ENCODE peak calls at places on chromosomes 1 and 21, in ten cellular contexts. T, O, M, B, S, D, F, C, X and U are unnamed samples.

GRCh38 chr1:11519629-11520031 is 40.7 kb downstream of the DISP3 start:
- DNase-seq in T (no peak), O (no peak), M (no peak), B (no peak), S (no peak), D (no peak), F (peak), C (no peak), X (no peak), U (no peak)

GRCh38 chr1:17550684-17551584 is 11.4 kb downstream of the ARHGEF10L start:
- DNase-seq in T (no peak), O (no peak), M (no peak), B (no peak), S (peak), D (no peak), F (no peak), C (no peak), X (no peak), U (no peak)

GRCh38 chr1:15411593-15412487 is 2.2 kb downstream of the EFHD2 start:
- DNase-seq in T (no peak), O (peak), M (no peak), B (peak), S (peak), D (peak), F (peak), C (peak), X (peak), U (peak)

GRCh38 chr21:45638707-45639106 is 4.8 kb upstream of the PCBP3 start:
- DNase-seq in T (no peak), O (no peak), M (no peak), B (no peak), S (no peak), D (no peak), F (no peak), C (no peak), X (no peak), U (no peak)

GRCh38 chr1:34013958-34014737 is 150.3 kb downstream of the HMGB4 start:
- DNase-seq in T (no peak), O (no peak), M (no peak), B (no peak), S (no peak), D (peak), F (no peak), C (no peak), X (no peak), U (no peak)

GRCh38 chr1:107870691-107871090 is 94.3 kb downstream of the VAV3 start:
- DNase-seq in T (no peak), O (peak), M (no peak), B (no peak), S (no peak), D (no peak), F (no peak), C (no peak), X (no peak), U (no peak)

GRCh38 chr1:226123591-226124471 is 61.3 kb downstream of the H3-3A start:
- DNase-seq in T (no peak), O (no peak), M (no peak), B (no peak), S (peak), D (no peak), F (peak), C (peak), X (no peak), U (no peak)

GRCh38 chr1:184755226-184756065 is 788 bp upstream of the EDEM3 start:
- DNase-seq in T (no peak), O (peak), M (peak), B (no peak), S (no peak), D (no peak), F (no peak), C (peak), X (no peak), U (no peak)

GRCh38 chr1:6392880-6393399 is 627 bp downstream of the ACOT7 start:
- DNase-seq in T (no peak), O (no peak), M (no peak), B (no peak), S (no peak), D (no peak), F (no peak), C (no peak), X (no peak), U (no peak)

GRCh38 chr21:40905251-40905650 is 58.3 kb upstream of the DSCAM start:
- DNase-seq in T (no peak), O (no peak), M (no peak), B (no peak), S (no peak), D (no peak), F (no peak), C (no peak), X (no peak), U (no peak)

GRCh38 chr1:231021540-231022031 is 18.5 kb downstream of the FAM89A start:
- DNase-seq in T (no peak), O (no peak), M (peak), B (no peak), S (peak), D (no peak), F (peak), C (no peak), X (no peak), U (no peak)

GRCh38 chr1:216221260-216221700 is 202.0 kb downstream of the USH2A start:
- DNase-seq in T (no peak), O (peak), M (peak), B (no peak), S (peak), D (peak), F (no peak), C (peak), X (no peak), U (no peak)

GRCh38 chr21:38787461-38788274 is 18.1 kb upstream of the ETS2 start:
- DNase-seq in T (no peak), O (peak), M (peak), B (no peak), S (peak), D (peak), F (no peak), C (peak), X (no peak), U (no peak)

GRCh38 chr1:35047188-35047858 is 15.6 kb upstream of the ZMYM6 start:
- DNase-seq in T (no peak), O (peak), M (peak), B (no peak), S (peak), D (no peak), F (no peak), C (no peak), X (no peak), U (no peak)

GRCh38 chr1:110875216-110875731 is 2.3 kb downstream of the CD53 start:
- DNase-seq in T (no peak), O (no peak), M (no peak), B (peak), S (no peak), D (no peak), F (no peak), C (peak), X (no peak), U (no peak)

GRCh38 chr1:232627645-232628334 is 2.1 kb downstream of the SIPA1L2 start:
- DNase-seq in T (no peak), O (peak), M (peak), B (no peak), S (peak), D (peak), F (no peak), C (no peak), X (no peak), U (no peak)

GRCh38 chr1:150564051-150564991 is 15.1 kb downstream of the MCL1 start:
- DNase-seq in T (no peak), O (peak), M (peak), B (no peak), S (no peak), D (no peak), F (no peak), C (peak), X (no peak), U (no peak)

GRCh38 chr1:200075938-200076546 is 48.5 kb downstream of the NR5A2 start:
- DNase-seq in T (no peak), O (peak), M (peak), B (no peak), S (peak), D (peak), F (no peak), C (no peak), X (no peak), U (no peak)

GRCh38 chr1:162235261-162235780 is 141.3 kb downstream of the SPATA46 start:
- DNase-seq in T (no peak), O (no peak), M (peak), B (no peak), S (peak), D (no peak), F (no peak), C (no peak), X (no peak), U (peak)

GRCh38 chr1:193229136-193229535 is 42.7 kb upstream of the B3GALT2 start:
- DNase-seq in T (no peak), O (no peak), M (peak), B (no peak), S (peak), D (no peak), F (no peak), C (no peak), X (no peak), U (no peak)

GRCh38 chr1:25735956-25736529 is 64.0 kb upstream of the SELENON start:
- DNase-seq in T (no peak), O (no peak), M (no peak), B (no peak), S (no peak), D (no peak), F (no peak), C (no peak), X (peak), U (peak)

GRCh38 chr1:177959793-177960515 is 9.9 kb downstream of the SEC16B start:
- DNase-seq in T (no peak), O (peak), M (peak), B (no peak), S (peak), D (peak), F (no peak), C (no peak), X (no peak), U (no peak)

GRCh38 chr1:223201967-223202366 is 58.9 kb upstream of the TLR5 start:
- DNase-seq in T (no peak), O (no peak), M (no peak), B (no peak), S (no peak), D (no peak), F (no peak), C (no peak), X (no peak), U (no peak)

GRCh38 chr1:115429884-115430283 is 91.8 kb upstream of the NGF start:
- DNase-seq in T (peak), O (peak), M (no peak), B (no peak), S (peak), D (no peak), F (no peak), C (no peak), X (no peak), U (no peak)

GRCh38 chr21:9767592-9768375 is 753.6 kb upstream of the TPTE start:
- DNase-seq in T (no peak), O (no peak), M (no peak), B (no peak), S (no peak), D (no peak), F (no peak), C (no peak), X (no peak), U (no peak)

GRCh38 chr1:44359234-44359937 is 4.3 kb upstream of the ERI3 start:
- DNase-seq in T (no peak), O (no peak), M (no peak), B (no peak), S (no peak), D (no peak), F (peak), C (no peak), X (no peak), U (no peak)

GRCh38 chr1:55154616-55155015 is 60.5 kb downstream of the USP24 start:
- DNase-seq in T (no peak), O (no peak), M (no peak), B (no peak), S (no peak), D (no peak), F (no peak), C (no peak), X (no peak), U (no peak)

GRCh38 chr1:203463469-203464062 is 12.0 kb upstream of the PRELP start:
- DNase-seq in T (no peak), O (peak), M (no peak), B (no peak), S (peak), D (peak), F (peak), C (no peak), X (no peak), U (peak)

GRCh38 chr1:160204526-160205241 is 500 bp upstream of the PEA15 start:
- DNase-seq in T (no peak), O (no peak), M (no peak), B (no peak), S (no peak), D (peak), F (peak), C (peak), X (no peak), U (no peak)

GRCh38 chr1:6317101-6317760 is 56.3 kb upstream of the GPR153 start:
- DNase-seq in T (no peak), O (peak), M (peak), B (no peak), S (peak), D (no peak), F (no peak), C (no peak), X (no peak), U (no peak)

GRCh38 chr21:17783816-17784598 is 35.1 kb downstream of the C21orf91 start:
- DNase-seq in T (no peak), O (no peak), M (no peak), B (no peak), S (no peak), D (no peak), F (no peak), C (peak), X (no peak), U (no peak)

GRCh38 chr1:31580513-31580870 is 4.2 kb downstream of the TINAGL1 start:
- DNase-seq in T (peak), O (peak), M (no peak), B (no peak), S (peak), D (no peak), F (no peak), C (no peak), X (no peak), U (no peak)

GRCh38 chr21:25670726-25671125 is 31.7 kb downstream of the JAM2 start:
- DNase-seq in T (no peak), O (peak), M (peak), B (no peak), S (peak), D (no peak), F (no peak), C (no peak), X (no peak), U (no peak)

GRCh38 chr1:6471086-6471841 is 5.3 kb upstream of the TNFRSF25 start:
- DNase-seq in T (no peak), O (no peak), M (no peak), B (no peak), S (no peak), D (no peak), F (no peak), C (peak), X (no peak), U (no peak)

DNA sequence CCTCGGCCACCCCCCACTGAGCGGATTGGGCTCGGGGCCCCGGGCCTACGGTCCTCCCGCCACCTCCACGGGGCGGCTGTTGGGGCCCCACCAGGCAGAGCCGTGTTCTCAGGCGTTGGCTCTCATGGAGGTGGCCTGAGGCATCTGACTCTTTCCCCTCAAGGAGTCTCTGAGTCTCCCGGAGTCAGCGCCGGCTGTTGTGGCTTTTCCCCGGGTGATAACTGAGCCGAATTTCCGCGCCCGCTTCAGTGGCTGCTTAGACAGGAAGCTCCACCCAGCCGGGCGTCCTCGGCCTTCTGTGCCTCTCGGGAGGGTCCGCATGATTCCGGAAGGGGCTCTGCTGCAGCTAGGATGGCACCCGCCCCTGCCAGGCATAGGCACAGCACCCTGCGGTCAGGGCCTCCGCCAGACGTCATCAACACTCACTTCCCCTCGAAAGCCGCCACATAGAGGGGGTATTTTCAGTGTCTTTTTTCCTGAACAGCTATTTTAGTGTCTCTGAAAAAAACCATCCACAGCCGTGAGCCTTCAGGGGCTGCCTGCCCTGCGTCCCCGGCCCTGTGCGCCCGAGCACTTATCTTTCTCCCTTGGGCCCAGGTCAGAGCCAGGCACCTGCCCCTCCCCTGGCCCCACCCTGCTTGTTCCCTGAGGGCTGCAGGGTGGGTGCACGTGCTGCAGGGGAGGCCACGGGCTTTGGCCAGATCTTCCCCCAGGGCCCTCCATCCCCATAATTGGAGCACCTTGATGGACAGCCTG is 72.9 kb downstream of the SKI start:
- DNase-seq in T (peak), O (peak), M (no peak), B (peak), S (peak), D (no peak), F (peak), C (peak), X (peak), U (no peak)
- H3K4me3 ChIP-seq in T (peak), O (peak), M (no peak), B (peak), S (no peak), D (no peak), F (no peak), C (no peak), X (peak), U (no peak)

DNA sequence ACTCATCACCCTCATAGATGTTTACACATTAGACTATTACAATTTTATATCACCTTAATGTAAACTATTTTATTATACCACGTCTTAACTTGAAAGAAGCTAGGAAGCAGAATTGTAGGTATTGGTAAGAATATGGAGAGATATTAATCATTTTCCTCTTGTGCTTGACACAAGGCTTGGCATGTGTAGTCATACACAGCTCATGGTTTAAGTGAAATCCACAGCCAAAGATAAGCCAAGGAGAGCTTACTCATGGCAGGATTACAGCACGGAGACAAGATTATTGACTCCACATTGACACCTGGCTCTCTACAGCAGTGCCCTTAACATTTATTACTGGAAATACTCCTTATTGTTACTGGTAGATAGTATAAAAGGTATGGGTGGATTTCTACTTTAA is 68.4 kb upstream of the ADGRL4 start:
- DNase-seq in T (no peak), O (no peak), M (no peak), B (no peak), S (no peak), D (no peak), F (no peak), C (no peak), X (no peak), U (no peak)
- H3K4me3 ChIP-seq in T (no peak), O (no peak), M (no peak), B (no peak), S (no peak), D (no peak), F (no peak), C (no peak), X (no peak), U (no peak)

DNA sequence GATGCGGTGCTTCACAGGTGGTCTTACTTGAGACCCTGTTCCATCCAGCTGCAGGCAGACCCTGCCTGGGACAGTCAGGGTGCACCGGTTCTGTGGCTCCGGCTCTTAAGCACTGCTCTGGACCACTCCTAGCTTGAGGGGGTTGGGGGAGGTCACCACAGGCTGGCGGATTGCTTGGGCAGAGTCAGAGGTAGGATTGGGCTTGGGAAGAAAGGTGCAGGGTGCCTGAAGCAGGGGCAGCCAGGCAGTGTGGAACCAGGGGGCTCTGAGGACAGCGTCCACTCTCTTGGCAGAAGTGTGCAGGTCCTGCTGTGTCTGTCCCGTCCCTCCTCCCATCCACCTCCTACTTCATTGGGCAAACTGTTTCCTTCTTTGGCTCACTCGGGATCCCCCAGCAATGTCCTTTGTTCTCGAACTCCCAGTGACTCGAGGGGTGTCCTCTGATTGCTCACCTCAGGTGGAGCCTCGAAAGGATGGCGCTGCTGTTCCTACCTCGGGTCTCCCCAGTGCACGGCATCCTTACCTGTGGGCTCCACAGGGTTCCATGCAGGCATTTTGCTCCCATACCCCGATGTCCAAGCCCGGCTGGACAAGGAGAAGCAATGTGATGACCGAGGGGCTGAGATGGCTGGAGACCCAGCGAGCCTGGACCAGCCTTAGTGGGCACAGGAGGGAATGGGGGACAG is 1.8 kb downstream of the PDXK start:
- DNase-seq in T (no peak), O (no peak), M (no peak), B (no peak), S (no peak), D (no peak), F (no peak), C (no peak), X (no peak), U (no peak)
- H3K4me3 ChIP-seq in T (peak), O (peak), M (peak), B (peak), S (peak), D (no peak), F (no peak), C (no peak), X (peak), U (peak)

GRCh38 chr1:36320291-36320758 is 3.1 kb downstream of the EVA1B start:
- DNase-seq in T (no peak), O (no peak), M (no peak), B (no peak), S (no peak), D (no peak), F (no peak), C (no peak), X (no peak), U (peak)
- H3K4me3 ChIP-seq in T (peak), O (no peak), M (peak), B (no peak), S (no peak), D (peak), F (no peak), C (no peak), X (peak), U (peak)

DNA sequence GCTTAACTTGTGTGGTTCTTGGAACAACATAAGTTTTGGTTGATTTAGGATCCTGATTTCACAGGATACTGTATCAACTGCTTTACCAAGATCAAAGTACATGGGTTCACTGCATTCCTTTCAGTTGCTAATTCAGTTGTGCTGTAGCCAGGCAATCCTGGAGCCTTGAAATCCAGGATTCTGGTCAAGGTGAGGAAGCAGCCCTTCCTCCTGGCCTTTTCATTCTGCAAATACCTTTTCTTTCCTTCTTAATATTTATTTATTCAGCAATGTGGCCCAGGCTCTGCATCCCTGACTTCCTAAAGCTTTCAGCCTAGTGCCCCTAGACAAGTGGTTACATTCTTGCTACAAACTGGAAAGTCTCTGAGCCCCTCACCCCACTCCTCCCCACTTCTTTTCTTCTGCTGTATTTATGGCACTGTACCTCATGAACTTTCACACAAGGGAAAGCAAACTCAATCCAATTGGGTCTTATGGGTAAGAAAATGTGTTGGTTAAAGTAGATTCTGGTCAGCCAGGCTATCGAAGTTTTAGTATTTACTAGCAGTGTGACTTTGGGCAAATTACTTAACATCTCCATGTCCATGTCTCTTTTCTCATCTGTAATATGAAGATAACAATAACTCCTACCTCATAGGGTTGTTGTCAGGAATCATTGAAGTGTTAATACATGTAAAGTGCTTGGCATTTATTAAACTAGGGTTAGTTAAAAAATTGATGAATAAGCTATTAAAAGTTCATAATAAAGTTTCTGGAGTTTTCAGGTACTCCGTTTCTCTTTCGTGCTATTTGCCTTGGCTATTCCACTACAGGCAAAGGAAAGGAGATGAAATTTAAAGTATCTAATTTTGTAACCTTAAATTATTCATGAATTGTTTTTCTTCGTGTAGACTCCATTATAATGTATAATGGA is 16.4 kb downstream of the LRRC8D start:
- DNase-seq in T (no peak), O (no peak), M (peak), B (no peak), S (no peak), D (peak), F (no peak), C (no peak), X (no peak), U (no peak)
- H3K4me3 ChIP-seq in T (no peak), O (no peak), M (no peak), B (no peak), S (no peak), D (no peak), F (no peak), C (no peak), X (no peak), U (no peak)

GRCh38 chr1:229792576-229792975 is 166.5 kb downstream of the URB2 start:
- DNase-seq in T (no peak), O (no peak), M (no peak), B (no peak), S (no peak), D (no peak), F (no peak), C (no peak), X (no peak), U (no peak)
- H3K4me3 ChIP-seq in T (no peak), O (no peak), M (no peak), B (no peak), S (no peak), D (no peak), F (no peak), C (no peak), X (no peak), U (no peak)